ENCODE peak calls at places on chromosomes 3 and 15, in six cellular contexts. A is H1, W is IMR-90, T is neuronal stem cell, S is mesenchymal stem cell, O is H9. U is an unnamed sample.

GRCh38 chr3:157573281-157573680 is 70.1 kb upstream of the VEPH1 start:
- DNase-seq in W (no peak), T (no peak), S (no peak), A (no peak), O (no peak), U (peak)

GRCh38 chr3:39990532-39990931 is 181.1 kb downstream of the MYRIP start:
- DNase-seq in A (no peak), W (peak), T (peak), O (peak), S (peak), U (peak)

GRCh38 chr3:62678841-62679240 is 196.4 kb downstream of the CADPS start:
- DNase-seq in S (no peak), O (peak), A (no peak), T (no peak), W (no peak), U (no peak)

GRCh38 chr3:71710906-71711494 is 14.2 kb downstream of the EIF4E3 start:
- DNase-seq in T (peak), A (no peak), S (peak), O (no peak), W (peak), U (peak)

GRCh38 chr3:100271522-100271921 is 10.7 kb downstream of the TBC1D23 start:
- DNase-seq in W (no peak), A (no peak), O (no peak), T (no peak), S (no peak), U (no peak)

GRCh38 chr3:114506622-114507300 is 212.9 kb downstream of the TIGIT start:
- DNase-seq in A (no peak), S (peak), O (no peak), T (no peak), W (peak), U (no peak)

GRCh38 chr3:182904164-182904563 is 76.2 kb downstream of the DCUN1D1 start:
- DNase-seq in W (no peak), T (no peak), A (no peak), S (no peak), O (no peak), U (no peak)

GRCh38 chr3:40620151-40620550 is 95.4 kb downstream of the ZNF621 start:
- DNase-seq in O (no peak), W (no peak), A (no peak), S (no peak), T (no peak), U (no peak)

GRCh38 chr3:197493049-197493448 is 62.7 kb downstream of the BDH1 start:
- DNase-seq in O (no peak), T (no peak), W (no peak), S (no peak), A (no peak), U (no peak)

GRCh38 chr3:128051459-128051836 is 789 bp upstream of the SEC61A1 start:
- DNase-seq in O (no peak), W (no peak), A (no peak), S (no peak), T (peak), U (no peak)

GRCh38 chr15:71651750-71652186 is 158.6 kb upstream of the NR2E3 start:
- DNase-seq in T (peak), A (no peak), S (peak), W (peak), O (peak), U (peak)

GRCh38 chr3:182644800-182645433 is 148.4 kb upstream of the ATP11B start:
- DNase-seq in S (no peak), T (no peak), O (no peak), W (no peak), A (no peak), U (peak)

GRCh38 chr15:61050844-61051569 is 178.1 kb downstream of the RORA start:
- DNase-seq in W (peak), A (no peak), S (peak), T (no peak), O (no peak), U (no peak)

GRCh38 chr3:5133689-5134088 is 11.6 kb downstream of the ARL8B start:
- DNase-seq in W (no peak), T (no peak), O (no peak), S (no peak), A (no peak), U (no peak)

GRCh38 chr3:45499529-45499928 is 95.0 kb upstream of the LIMD1 start:
- DNase-seq in S (peak), T (no peak), W (peak), O (no peak), A (no peak), U (peak)

GRCh38 chr3:40192628-40193027 is 116.9 kb upstream of the EIF1B start:
- DNase-seq in O (peak), T (no peak), A (no peak), S (no peak), W (no peak), U (peak)

GRCh38 chr3:31777092-31777491 is 204.0 kb downstream of the OSBPL10 start:
- DNase-seq in A (no peak), W (peak), O (no peak), T (no peak), S (no peak), U (no peak)

GRCh38 chr15:33204087-33204486 is 9.6 kb upstream of the FMN1 start:
- DNase-seq in T (no peak), S (no peak), A (no peak), O (no peak), W (no peak), U (no peak)

GRCh38 chr3:38354588-38355344 is 8.2 kb downstream of the XYLB start:
- DNase-seq in W (peak), S (no peak), T (no peak), O (no peak), A (no peak), U (no peak)

GRCh38 chr3:51721062-51721745 is 14.3 kb downstream of the GRM2 start:
- DNase-seq in A (no peak), W (no peak), O (no peak), S (no peak), T (no peak), U (no peak)

GRCh38 chr3:120093119-120093922 is 926 bp downstream of the GSK3B start:
- DNase-seq in A (peak), S (peak), W (peak), O (no peak), T (peak), U (no peak)

GRCh38 chr3:136929984-136930671 is 27.7 kb upstream of the IL20RB start:
- DNase-seq in W (peak), S (peak), T (no peak), O (no peak), A (no peak), U (peak)

GRCh38 chr3:98628317-98628716 is 34.9 kb upstream of the CPOX start:
- DNase-seq in A (no peak), T (no peak), S (no peak), O (no peak), W (no peak), U (no peak)

GRCh38 chr3:120793601-120794000 is 51.1 kb downstream of the GTF2E1 start:
- DNase-seq in O (no peak), A (no peak), W (peak), S (no peak), T (no peak), U (no peak)

GRCh38 chr15:88814393-88814792 is 11.2 kb downstream of the ACAN start:
- DNase-seq in O (no peak), W (no peak), A (no peak), S (no peak), T (no peak), U (no peak)

GRCh38 chr3:25429441-25429907 is 1.4 kb downstream of the RARB start:
- DNase-seq in T (no peak), A (no peak), S (no peak), O (no peak), W (no peak), U (no peak)

GRCh38 chr3:131091768-131092167 is 65.1 kb downstream of the NEK11 start:
- DNase-seq in T (no peak), W (peak), S (no peak), A (no peak), O (no peak), U (peak)

GRCh38 chr3:114451561-114452018 is 157.8 kb downstream of the TIGIT start:
- DNase-seq in W (peak), O (no peak), S (no peak), A (no peak), T (no peak), U (no peak)

GRCh38 chr3:71579934-71580318 is 3.6 kb downstream of the FOXP1 start:
- DNase-seq in A (no peak), S (peak), T (no peak), O (no peak), W (peak), U (peak)

GRCh38 chr3:183944790-183945189 is 60.1 kb upstream of the PARL start:
- DNase-seq in W (no peak), T (no peak), S (no peak), A (no peak), O (no peak), U (no peak)

GRCh38 chr3:105842943-105843342 is 25.9 kb downstream of the CBLB start:
- DNase-seq in T (no peak), A (no peak), S (peak), W (peak), O (no peak), U (no peak)

GRCh38 chr3:71859128-71859519 is 74.2 kb upstream of the PROK2 start:
- DNase-seq in O (no peak), W (no peak), A (no peak), T (peak), S (no peak), U (no peak)

GRCh38 chr3:29271501-29271900 is 9.4 kb upstream of the RBMS3 start:
- DNase-seq in T (no peak), O (no peak), W (no peak), A (no peak), S (no peak), U (no peak)

GRCh38 chr15:36671017-36671416 is 91.6 kb downstream of the CDIN1 start:
- DNase-seq in S (no peak), O (no peak), W (no peak), A (no peak), T (no peak), U (no peak)

GRCh38 chr15:62337934-62338333 is 172.8 kb upstream of the C2CD4B start:
- DNase-seq in S (no peak), T (no peak), O (no peak), A (no peak), W (no peak), U (no peak)

GRCh38 chr15:42444415-42445063 is 46.4 kb downstream of the ZNF106 start:
- DNase-seq in A (no peak), S (peak), T (no peak), W (no peak), O (peak), U (no peak)

GRCh38 chr15:75149911-75150709 is 51.6 kb upstream of the C15orf39 start:
- DNase-seq in S (peak), A (no peak), T (no peak), O (no peak), W (peak), U (no peak)
- H3K14ac ChIP-seq in S (no peak), A (no peak), T (no peak), O (no peak), W (no peak), U (no peak)

DNA sequence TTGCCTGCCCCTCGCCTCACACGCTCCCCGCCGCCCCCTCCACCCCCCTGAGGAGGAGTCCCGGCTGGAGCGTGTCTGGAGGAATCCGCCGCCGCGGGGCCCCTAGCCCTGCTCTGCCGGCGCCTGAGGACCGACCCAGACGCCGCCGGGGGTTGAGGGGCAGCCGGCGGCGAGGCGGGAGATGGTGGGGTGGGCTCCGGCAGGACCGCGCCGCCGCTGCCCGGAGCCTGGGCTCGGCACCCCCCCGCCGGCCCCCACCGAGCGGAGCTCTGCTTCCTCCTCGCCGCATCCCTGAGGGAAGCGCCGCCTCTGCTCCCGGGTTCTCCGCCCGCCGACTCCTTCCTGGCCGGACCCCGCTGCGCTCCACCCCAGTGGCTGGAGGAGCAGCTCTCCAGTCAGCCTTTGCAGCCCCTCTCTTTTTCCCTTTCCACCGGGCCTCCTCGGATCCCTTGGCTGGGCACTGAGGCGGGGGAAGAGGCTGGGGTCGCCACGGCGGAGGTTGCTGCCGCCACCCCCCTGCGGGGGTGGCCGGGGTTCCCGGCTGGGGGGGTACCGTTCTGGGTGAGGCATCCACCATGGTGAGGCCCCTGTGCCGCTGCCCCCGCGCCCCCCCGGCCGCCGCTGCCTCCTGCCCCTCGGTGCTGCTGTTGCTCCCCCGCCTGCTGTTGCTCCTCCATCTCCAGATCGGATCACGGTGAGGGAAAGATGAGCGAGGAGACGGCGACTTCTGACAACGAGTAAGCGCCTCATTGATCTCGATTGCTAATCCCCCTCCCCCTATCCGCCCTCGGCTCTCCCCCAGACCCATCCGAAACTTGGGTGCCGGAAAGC is at the start of gene SPRED1:
- DNase-seq in W (peak), O (peak), T (peak), S (no peak), A (no peak), U (peak)
- H3K18ac ChIP-seq in W (peak), O (peak), T (peak), S (peak), A (peak), U (peak)

DNA sequence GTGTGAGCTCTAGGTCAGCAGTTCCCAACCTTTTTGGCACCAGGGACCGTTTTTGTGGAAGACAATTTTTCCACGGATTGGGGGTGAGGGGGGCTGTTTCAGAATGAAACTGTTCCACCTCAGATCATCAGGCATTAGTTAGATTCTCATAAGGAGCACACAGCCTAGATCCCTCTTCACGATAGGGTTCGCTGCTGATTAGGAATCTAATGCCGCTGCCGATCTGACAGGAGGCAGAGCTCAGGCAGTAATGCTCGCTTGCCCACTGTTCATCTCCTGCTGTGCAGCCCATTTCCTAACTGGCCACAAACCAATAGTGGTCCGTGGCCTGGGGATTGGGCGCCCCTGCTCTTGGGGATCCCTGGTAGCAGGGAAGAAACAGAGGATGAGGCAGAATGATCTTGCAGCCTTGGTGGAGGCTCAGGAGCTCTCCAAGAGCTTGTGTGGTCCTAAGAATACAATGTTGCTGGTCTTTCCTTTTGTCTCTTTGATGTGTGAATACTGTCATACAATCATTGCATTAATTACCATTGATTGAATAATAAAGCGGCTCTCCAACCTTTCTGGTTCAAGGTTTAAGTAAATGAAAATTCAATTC is 183.2 kb downstream of the FNDC3B start:
- DNase-seq in O (no peak), T (no peak), W (no peak), S (no peak), A (no peak), U (no peak)
- H3K14ac ChIP-seq in O (no peak), T (no peak), W (no peak), S (no peak), A (no peak), U (no peak)

DNA sequence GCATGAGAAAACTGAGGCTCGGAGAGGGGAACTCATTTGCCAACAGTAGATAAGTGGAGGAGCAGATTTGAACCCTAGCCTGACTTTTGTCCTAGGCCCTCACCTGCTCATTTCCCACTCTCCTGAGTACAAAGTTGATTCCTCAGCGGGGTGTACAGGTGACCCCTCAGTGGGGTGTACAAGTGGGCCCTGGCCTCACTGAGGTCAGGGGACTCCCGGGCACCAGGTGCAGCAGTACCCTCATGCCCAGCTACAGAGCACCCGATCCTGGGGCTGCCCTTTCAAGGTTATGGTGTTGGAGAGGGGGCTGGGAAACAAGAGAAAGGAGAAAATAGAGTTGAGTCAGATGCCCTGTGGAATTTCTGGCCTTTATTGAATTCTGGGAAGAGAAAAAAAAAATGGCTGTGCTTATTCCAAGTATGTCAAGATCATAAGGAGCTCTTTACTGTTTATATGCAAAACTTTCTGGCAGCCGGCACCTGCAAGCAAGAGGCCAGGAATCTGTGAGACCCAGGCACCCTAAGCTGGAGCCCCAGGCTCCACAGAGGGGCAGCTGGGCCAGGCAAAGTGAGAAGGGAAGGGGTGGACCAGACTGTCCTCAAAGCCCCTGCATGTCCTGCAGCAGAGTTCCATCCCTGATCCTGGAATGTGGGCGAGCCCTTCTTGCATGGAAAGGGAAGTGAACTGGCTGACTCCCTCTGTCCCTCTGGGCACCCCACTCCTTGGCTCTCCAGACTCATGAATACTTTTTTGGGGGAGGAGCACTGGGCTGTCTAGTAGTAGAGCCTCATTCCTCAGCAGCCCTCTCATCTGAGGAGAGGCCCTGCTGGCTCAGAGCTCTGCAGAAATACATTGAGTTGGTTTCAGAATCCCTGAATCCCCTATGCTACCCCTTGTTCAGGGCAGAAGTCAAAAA is 43.1 kb downstream of the AMOTL2 start:
- DNase-seq in A (no peak), O (no peak), W (peak), S (peak), T (no peak), U (peak)
- H3K18ac ChIP-seq in A (peak), O (peak), W (peak), S (peak), T (peak), U (peak)

GRCh38 chr15:65068436-65068835 is 645 bp upstream of the RASL12 start:
- DNase-seq in W (no peak), T (no peak), O (no peak), S (no peak), A (no peak), U (no peak)
- H3K14ac ChIP-seq in W (peak), T (no peak), O (no peak), S (no peak), A (no peak), U (no peak)

GRCh38 chr3:55619186-55619808 is 132.2 kb upstream of the WNT5A start:
- DNase-seq in O (no peak), S (no peak), T (no peak), A (no peak), W (no peak), U (no peak)

GRCh38 chr3:55615039-55615693 is 128.1 kb upstream of the WNT5A start:
- DNase-seq in A (no peak), O (no peak), S (no peak), T (no peak), W (peak), U (no peak)

GRCh38 chr3:55617385-55617784 is 130.3 kb upstream of the WNT5A start:
- DNase-seq in T (no peak), W (no peak), S (no peak), O (no peak), A (no peak), U (no peak)

GRCh38 chr3:55616803-55617202 is 129.7 kb upstream of the WNT5A start:
- DNase-seq in S (no peak), W (no peak), A (no peak), T (no peak), O (no peak), U (no peak)

GRCh38 chr3:55615694-55616310 is 128.7 kb upstream of the WNT5A start:
- DNase-seq in T (no peak), S (peak), O (peak), A (peak), W (no peak), U (peak)
- H3K18ac ChIP-seq in T (no peak), S (no peak), O (no peak), A (peak), W (peak), U (no peak)

GRCh38 chr3:143731304-143731703 is 117.0 kb downstream of the SLC9A9 start:
- DNase-seq in S (no peak), T (no peak), A (no peak), W (no peak), O (no peak), U (no peak)

GRCh38 chr3:143727391-143727790 is 120.9 kb downstream of the SLC9A9 start:
- DNase-seq in W (no peak), A (no peak), T (no peak), O (no peak), S (no peak), U (no peak)

GRCh38 chr3:143736651-143737050 is 111.6 kb downstream of the SLC9A9 start:
- DNase-seq in O (no peak), W (peak), A (no peak), S (no peak), T (no peak), U (no peak)

GRCh38 chr3:143736205-143736604 is 112.1 kb downstream of the SLC9A9 start:
- DNase-seq in T (no peak), A (no peak), W (no peak), S (no peak), O (no peak), U (no peak)

GRCh38 chr3:143731776-143732175 is 116.5 kb downstream of the SLC9A9 start:
- DNase-seq in S (no peak), W (peak), T (no peak), A (no peak), O (no peak), U (no peak)
- H3K14ac ChIP-seq in S (no peak), W (no peak), T (no peak), A (no peak), O (no peak), U (no peak)